ENCODE peak calls at places on chromosomes 4 and X, in nine cellular contexts. E, K, L, B, U, G, I, J and F are unnamed samples. For H3K4me1, the result is how much of the 10 kb centered on the place peaks cover.

GRCh38 chr4:820230-821172 is 5.4 kb downstream of the CPLX1 start:
- DNase-seq in B (peak), L (no peak), U (no peak), K (no peak), E (no peak), I (no peak), J (no peak), G (no peak), F (no peak)

GRCh38 chr4:41524446-41524845 is 13.5 kb upstream of the LIMCH1 start:
- DNase-seq in K (no peak), I (peak), J (no peak), L (no peak), E (no peak), G (no peak), B (no peak), U (no peak), F (no peak)

GRCh38 chr4:155705664-155706063 is 39.0 kb downstream of the GUCY1A1 start:
- DNase-seq in K (peak), G (peak), B (no peak), J (peak), U (peak), E (no peak), I (peak), L (no peak), F (no peak)

GRCh38 chr4:15427715-15428114 is at the start of gene C1QTNF7:
- DNase-seq in K (peak), I (no peak), J (no peak), E (no peak), L (no peak), B (no peak), U (no peak), G (no peak), F (no peak)

GRCh38 chr4:80362578-80363181 is 27.1 kb downstream of the CFAP299 start:
- DNase-seq in J (peak), L (peak), I (peak), B (peak), G (peak), U (peak), E (no peak), K (peak), F (peak)

GRCh38 chr4:106032851-106033286 is 137.6 kb downstream of the NPNT start:
- DNase-seq in J (no peak), B (no peak), L (no peak), K (no peak), G (no peak), E (no peak), I (no peak), U (peak), F (no peak)

GRCh38 chr4:6427439-6428090 is 44.8 kb downstream of the PPP2R2C start:
- DNase-seq in B (no peak), I (no peak), J (no peak), L (no peak), E (no peak), G (no peak), K (no peak), U (no peak), F (no peak)

GRCh38 chr4:3305610-3306371 is 13.0 kb downstream of the RGS12 start:
- DNase-seq in I (no peak), J (no peak), G (no peak), K (no peak), E (no peak), U (no peak), L (no peak), B (peak), F (no peak)

GRCh38 chrX:150509703-150510102 is 58.7 kb upstream of the MTM1 start:
- DNase-seq in B (no peak), G (no peak), L (no peak), J (no peak), K (no peak), U (no peak), E (no peak), I (no peak), F (no peak)

GRCh38 chrX:150506486-150506885 is 61.9 kb upstream of the MTM1 start:
- DNase-seq in E (no peak), G (no peak), U (no peak), I (no peak), K (no peak), L (no peak), B (no peak), J (no peak), F (no peak)

GRCh38 chrX:150507251-150507856 is 61.1 kb upstream of the MTM1 start:
- DNase-seq in I (no peak), U (no peak), G (no peak), J (no peak), B (no peak), L (no peak), K (no peak), E (no peak), F (no peak)

GRCh38 chrX:150508018-150508417 is 60.4 kb upstream of the MTM1 start:
- DNase-seq in B (no peak), U (no peak), I (no peak), L (no peak), K (no peak), J (no peak), G (no peak), E (no peak), F (no peak)

GRCh38 chrX:150508461-150509367 is 59.7 kb upstream of the MTM1 start:
- DNase-seq in G (no peak), J (no peak), K (peak), I (no peak), B (peak), L (no peak), E (no peak), U (no peak), F (no peak)
- H3K4me1 ChIP-seq in G (under half), J (under half), K (under half), I (under half), B (under half), L (under half), E (under half), U (under half), F (under half)

GRCh38 chr4:178612725-178613124 is 1170.5 kb upstream of the AGA start:
- DNase-seq in E (no peak), B (no peak), K (no peak), J (no peak), U (no peak), I (no peak), L (no peak), G (no peak), F (no peak)

GRCh38 chr4:178611062-178611461 is 1168.8 kb upstream of the AGA start:
- DNase-seq in E (no peak), L (no peak), B (no peak), K (no peak), J (no peak), U (no peak), G (no peak), I (no peak), F (no peak)
- H3K4me3 ChIP-seq in E (no peak), L (no peak), B (no peak), K (no peak), J (no peak), U (no peak), G (no peak), I (no peak), F (no peak)

DNA sequence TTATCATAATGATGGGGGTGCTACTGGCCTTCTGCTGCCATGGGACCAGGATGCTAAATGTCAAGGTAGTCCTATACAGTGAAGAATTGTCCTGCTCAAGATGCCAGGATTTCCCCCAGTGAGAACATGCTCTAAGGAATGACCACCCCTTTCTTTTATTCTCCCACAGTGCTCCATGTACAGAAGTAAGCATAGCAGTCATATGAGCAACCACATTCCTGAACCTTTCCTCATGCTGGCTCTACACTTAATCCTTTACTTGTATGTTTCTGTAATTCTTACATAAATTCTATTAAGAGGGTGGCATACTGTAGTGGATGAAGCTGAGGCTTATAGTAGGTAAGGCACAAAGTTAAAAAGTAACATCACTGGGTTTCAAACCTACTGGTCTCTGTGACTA is 20.2 kb downstream of the CYP2U1 start:
- DNase-seq in K (peak), L (no peak), U (no peak), J (no peak), B (no peak), I (no peak), G (peak), E (no peak), F (no peak)
- H3K27ac ChIP-seq in K (peak), L (no peak), U (no peak), J (no peak), B (no peak), I (no peak), G (no peak), E (no peak), F (no peak)

GRCh38 chr4:54232151-54232688 is 3.1 kb downstream of the PDGFRA start:
- DNase-seq in J (peak), L (no peak), I (peak), U (no peak), B (no peak), G (no peak), K (peak), E (no peak), F (no peak)
- H3K4me1 ChIP-seq in J (under half), L (under half), I (under half), U (under half), B (under half), G (under half), K (under half), E (under half), F (under half)

GRCh38 chrX:9539611-9540387 is 74.9 kb downstream of the TBL1X start:
- DNase-seq in U (no peak), L (no peak), E (no peak), J (no peak), B (no peak), K (no peak), I (no peak), G (no peak), F (no peak)

GRCh38 chrX:9538544-9539045 is 73.7 kb downstream of the TBL1X start:
- DNase-seq in E (no peak), J (no peak), G (no peak), L (no peak), B (no peak), K (no peak), I (no peak), U (peak), F (no peak)

GRCh38 chrX:9535101-9535500 is 70.2 kb downstream of the TBL1X start:
- DNase-seq in L (no peak), G (no peak), B (no peak), U (no peak), I (no peak), K (no peak), J (no peak), E (no peak), F (no peak)

GRCh38 chrX:9534686-9535085 is 69.8 kb downstream of the TBL1X start:
- DNase-seq in U (peak), B (no peak), I (no peak), L (no peak), K (peak), E (no peak), J (no peak), G (no peak), F (no peak)

DNA sequence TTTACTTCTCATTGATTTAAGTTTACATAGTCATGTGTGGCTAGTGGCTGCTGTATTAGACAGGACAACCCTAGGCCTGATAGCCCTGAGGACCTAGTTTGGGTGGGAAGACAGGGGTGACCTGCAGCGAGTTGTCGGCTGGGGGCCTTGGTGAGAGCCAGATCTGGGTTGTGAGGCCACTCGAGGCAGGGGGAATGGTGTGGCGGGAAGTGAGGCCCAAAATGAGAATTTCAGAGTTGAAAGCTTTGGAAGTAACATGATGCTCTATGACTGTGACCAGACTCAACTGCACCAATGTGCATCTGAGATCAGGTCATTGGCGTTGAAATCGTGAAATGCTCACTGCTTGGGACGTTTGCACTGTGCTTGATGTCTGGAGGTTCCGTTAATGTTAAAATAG is 72.9 kb downstream of the TBL1X start:
- DNase-seq in G (no peak), J (no peak), E (no peak), I (no peak), K (no peak), L (no peak), U (no peak), B (no peak), F (no peak)
- H3K4me3 ChIP-seq in G (no peak), J (no peak), E (no peak), I (no peak), K (no peak), L (no peak), U (no peak), B (no peak), F (no peak)

GRCh38 chr4:134624365-134624764 is 422.8 kb upstream of the PABPC4L start:
- DNase-seq in J (peak), B (no peak), G (no peak), L (no peak), E (no peak), K (no peak), U (no peak), I (no peak), F (no peak)

GRCh38 chr4:134627386-134627785 is 425.8 kb upstream of the PABPC4L start:
- DNase-seq in G (no peak), K (no peak), L (no peak), E (no peak), U (peak), B (no peak), I (no peak), J (no peak), F (no peak)

GRCh38 chr4:134628074-134628473 is 426.5 kb upstream of the PABPC4L start:
- DNase-seq in J (no peak), U (no peak), L (no peak), K (peak), G (no peak), E (no peak), B (no peak), I (no peak), F (no peak)

GRCh38 chr4:134622194-134622593 is 420.6 kb upstream of the PABPC4L start:
- DNase-seq in L (no peak), G (no peak), E (no peak), J (no peak), K (no peak), U (no peak), I (no peak), B (no peak), F (no peak)
- H3K27ac ChIP-seq in L (no peak), G (no peak), E (no peak), J (no peak), K (no peak), U (no peak), I (no peak), B (no peak), F (no peak)

GRCh38 chr4:140097572-140097971 is 56.4 kb downstream of the MAML3 start:
- DNase-seq in E (no peak), B (no peak), I (no peak), J (no peak), G (peak), U (no peak), K (no peak), L (no peak), F (no peak)

GRCh38 chr4:140094701-140095420 is 59.1 kb downstream of the MAML3 start:
- DNase-seq in J (no peak), L (peak), E (peak), B (peak), I (no peak), G (peak), U (no peak), K (peak), F (peak)

GRCh38 chr4:140095694-140096482 is 58.1 kb downstream of the MAML3 start:
- DNase-seq in E (peak), K (peak), U (no peak), I (peak), B (no peak), G (peak), J (no peak), L (peak), F (peak)

GRCh38 chr4:140096921-140097320 is 57.1 kb downstream of the MAML3 start:
- DNase-seq in L (no peak), I (no peak), J (no peak), U (no peak), K (peak), G (no peak), B (no peak), E (no peak), F (no peak)

DNA sequence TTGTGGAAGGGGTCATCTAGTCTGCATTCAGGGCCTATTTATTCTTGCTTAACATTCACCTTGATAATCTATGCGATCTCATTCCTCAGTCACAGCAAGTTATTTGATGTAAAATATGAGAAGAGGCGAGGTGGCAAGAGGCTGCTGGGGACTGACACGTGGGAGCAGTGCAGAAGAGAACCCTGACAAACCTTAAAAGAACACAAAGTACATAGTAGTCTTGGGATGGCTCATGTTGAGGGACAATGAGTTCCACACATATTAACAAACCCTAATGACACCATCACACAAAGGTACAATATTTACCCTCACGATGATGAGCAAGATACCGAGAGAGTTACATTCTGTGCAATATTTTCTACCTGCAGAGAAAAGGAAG is 57.5 kb downstream of the MAML3 start:
- DNase-seq in B (no peak), I (no peak), J (no peak), K (no peak), U (no peak), E (no peak), L (no peak), G (no peak), F (no peak)
- H3K4me1 ChIP-seq in B (half or more), I (half or more), J (under half), K (under half), U (under half), E (under half), L (under half), G (half or more), F (under half)

GRCh38 chr4:175271010-175271630 is 353.0 kb downstream of the ADAM29 start:
- DNase-seq in K (no peak), G (peak), E (no peak), J (no peak), I (no peak), U (no peak), L (no peak), B (no peak), F (no peak)
- H3K4me3 ChIP-seq in K (no peak), G (no peak), E (no peak), J (no peak), I (no peak), U (no peak), L (no peak), B (no peak), F (no peak)